ENCODE peak calls at places on chromosomes 3 and 15, in six cellular contexts. P is NB4; S is LNCaP clone FGC; K is OCI-LY7; G is CD4-positive, alpha-beta T cell; E is fibroblast of pulmonary artery. U is an unnamed sample.

GRCh38 chr15:93072440-93073394 is 16.3 kb downstream of the RGMA start:
- DNase-seq in P (peak), G (no peak), K (no peak), S (no peak), E (peak), U (peak)

GRCh38 chr3:115236496-115236895 is 89.4 kb upstream of the ZBTB20 start:
- DNase-seq in G (no peak), E (no peak), K (no peak), P (no peak), S (no peak), U (no peak)

GRCh38 chr3:123158899-123159390 is 42.8 kb upstream of the SEC22A start:
- DNase-seq in E (no peak), G (no peak), P (no peak), K (no peak), S (no peak), U (no peak)

GRCh38 chr15:26967719-26968269 is 3.2 kb upstream of the GABRG3 start:
- DNase-seq in G (no peak), E (no peak), S (no peak), P (no peak), K (no peak), U (peak)

GRCh38 chr15:77797270-77797669 is 164.6 kb upstream of the LINGO1 start:
- DNase-seq in K (peak), E (no peak), S (no peak), G (no peak), P (no peak), U (no peak)

GRCh38 chr3:160169139-160169830 is 55.9 kb upstream of the C3orf80 start:
- DNase-seq in G (no peak), S (no peak), E (peak), K (no peak), P (no peak), U (no peak)

GRCh38 chr15:90413411-90414379 is 25.7 kb downstream of the IQGAP1 start:
- DNase-seq in P (no peak), S (no peak), G (no peak), E (peak), K (no peak), U (no peak)

GRCh38 chr3:188874576-188874975 is 297.2 kb upstream of the TPRG1 start:
- DNase-seq in S (no peak), P (no peak), G (no peak), E (no peak), K (no peak), U (no peak)

GRCh38 chr3:150184426-150185071 is 213.9 kb upstream of the PFN2 start:
- DNase-seq in S (no peak), P (no peak), K (no peak), G (no peak), E (peak), U (no peak)

GRCh38 chr3:24519368-24520100 is 24.9 kb upstream of the THRB start:
- DNase-seq in S (no peak), P (no peak), K (no peak), G (no peak), E (no peak), U (no peak)

GRCh38 chr3:41683666-41684350 is 278.1 kb downstream of the ULK4 start:
- DNase-seq in G (no peak), P (no peak), E (no peak), K (no peak), S (no peak), U (no peak)

GRCh38 chr3:110711851-110712396 is 359.7 kb upstream of the NECTIN3 start:
- DNase-seq in S (no peak), G (no peak), K (no peak), E (no peak), P (no peak), U (no peak)

GRCh38 chr3:57911588-57911987 is 96.6 kb upstream of the FLNB start:
- DNase-seq in P (no peak), K (no peak), E (no peak), G (no peak), S (no peak), U (no peak)

GRCh38 chr15:36598529-36599177 is 19.2 kb downstream of the CDIN1 start:
- DNase-seq in E (peak), S (no peak), P (no peak), K (no peak), G (no peak), U (no peak)

GRCh38 chr3:85627899-85628298 is 669.1 kb downstream of the CADM2 start:
- DNase-seq in S (no peak), K (no peak), P (no peak), G (no peak), E (no peak), U (no peak)

GRCh38 chr3:163039636-163040035 is 1543.0 kb downstream of the OTOL1 start:
- DNase-seq in K (no peak), S (no peak), G (no peak), E (no peak), P (no peak), U (no peak)

GRCh38 chr3:25575001-25575400 is 89.7 kb downstream of the TOP2B start:
- DNase-seq in K (no peak), P (no peak), G (no peak), E (no peak), S (no peak), U (no peak)

GRCh38 chr3:183142199-183142598 is 20.3 kb downstream of the LAMP3 start:
- DNase-seq in S (no peak), G (no peak), K (no peak), P (no peak), E (peak), U (no peak)

GRCh38 chr3:42507252-42507651 is 4.8 kb downstream of the VIPR1 start:
- DNase-seq in G (no peak), K (no peak), S (peak), E (peak), P (peak), U (peak)

GRCh38 chr3:194577985-194578905 is 55.0 kb downstream of the TMEM44 start:
- DNase-seq in S (no peak), K (no peak), P (peak), E (peak), G (no peak), U (no peak)

GRCh38 chr15:60390231-60390630 is 7.6 kb downstream of the ANXA2 start:
- DNase-seq in K (no peak), P (no peak), S (no peak), E (no peak), G (no peak), U (no peak)

GRCh38 chr3:127629462-127630403 is 748 bp downstream of the PODXL2 start:
- DNase-seq in K (peak), S (no peak), E (no peak), G (peak), P (peak), U (no peak)

GRCh38 chr15:93289951-93290350 is 200.9 kb upstream of the RGMA start:
- DNase-seq in G (no peak), P (peak), E (no peak), S (no peak), K (no peak), U (no peak)

GRCh38 chr3:161208931-161209330 is 12.2 kb upstream of the NMD3 start:
- DNase-seq in S (no peak), G (no peak), E (no peak), P (peak), K (no peak), U (no peak)

GRCh38 chr15:71508081-71508682 is 302.2 kb upstream of the NR2E3 start:
- DNase-seq in S (no peak), E (no peak), K (no peak), G (no peak), P (no peak), U (no peak)

GRCh38 chr3:77065750-77066149 is 25.9 kb downstream of the ROBO2 start:
- DNase-seq in K (no peak), G (no peak), E (no peak), P (no peak), S (no peak), U (no peak)

GRCh38 chr15:68994149-68994548 is 20.3 kb upstream of the NOX5 start:
- DNase-seq in G (no peak), E (peak), K (no peak), S (no peak), P (no peak), U (no peak)

GRCh38 chr3:119662604-119663377 is 2.4 kb upstream of the POPDC2 start:
- DNase-seq in P (no peak), K (no peak), E (peak), G (no peak), S (peak), U (no peak)

GRCh38 chr3:27046346-27046745 is 322.8 kb downstream of the NEK10 start:
- DNase-seq in S (peak), K (no peak), G (no peak), E (no peak), P (no peak), U (no peak)

GRCh38 chr15:45921376-45921775 is 286.5 kb downstream of the SQOR start:
- DNase-seq in P (peak), K (no peak), E (peak), G (no peak), S (peak), U (no peak)

GRCh38 chr3:138365253-138365555 is 16.8 kb downstream of the MRAS start:
- DNase-seq in E (no peak), K (no peak), G (no peak), P (no peak), S (no peak), U (no peak)

GRCh38 chr3:179016979-179017670 is 54.5 kb downstream of the ZMAT3 start:
- DNase-seq in S (no peak), P (no peak), E (no peak), G (no peak), K (peak), U (no peak)

GRCh38 chr3:7517979-7518378 is 657.1 kb downstream of the GRM7 start:
- DNase-seq in K (no peak), S (no peak), P (no peak), E (no peak), G (no peak), U (no peak)

GRCh38 chr3:116059421-116060096 is 385.7 kb downstream of the LSAMP start:
- DNase-seq in G (no peak), K (no peak), P (no peak), S (no peak), E (peak), U (no peak)

GRCh38 chr3:194396561-194396896 is 2.5 kb downstream of the GP5 start:
- DNase-seq in P (no peak), E (no peak), K (no peak), G (no peak), S (no peak), U (no peak)

GRCh38 chr3:126394179-126394976 is at the start of gene CFAP100:
- DNase-seq in P (no peak), E (peak), K (no peak), G (no peak), S (no peak), U (peak)

GRCh38 chr3:124969963-124970722 is 35.6 kb upstream of the MUC13 start:
- DNase-seq in G (no peak), S (no peak), K (no peak), P (no peak), E (no peak), U (no peak)

GRCh38 chr3:59709702-59710555 is 660.1 kb upstream of the CFAP20DC start:
- DNase-seq in P (peak), E (no peak), S (no peak), G (no peak), K (no peak), U (no peak)

GRCh38 chr3:12808587-12808986 is 12.1 kb downstream of the CAND2 start:
- DNase-seq in E (no peak), K (no peak), S (no peak), P (no peak), G (no peak), U (no peak)

GRCh38 chr3:12809001-12809400 is 12.5 kb downstream of the CAND2 start:
- DNase-seq in P (no peak), G (no peak), K (no peak), S (no peak), E (no peak), U (no peak)

GRCh38 chr3:12810963-12811362 is 14.5 kb downstream of the CAND2 start:
- DNase-seq in G (no peak), S (no peak), P (no peak), K (no peak), E (no peak), U (no peak)

GRCh38 chr3:12809435-12809834 is 13.0 kb downstream of the CAND2 start:
- DNase-seq in E (no peak), S (no peak), G (no peak), P (no peak), K (no peak), U (no peak)

DNA sequence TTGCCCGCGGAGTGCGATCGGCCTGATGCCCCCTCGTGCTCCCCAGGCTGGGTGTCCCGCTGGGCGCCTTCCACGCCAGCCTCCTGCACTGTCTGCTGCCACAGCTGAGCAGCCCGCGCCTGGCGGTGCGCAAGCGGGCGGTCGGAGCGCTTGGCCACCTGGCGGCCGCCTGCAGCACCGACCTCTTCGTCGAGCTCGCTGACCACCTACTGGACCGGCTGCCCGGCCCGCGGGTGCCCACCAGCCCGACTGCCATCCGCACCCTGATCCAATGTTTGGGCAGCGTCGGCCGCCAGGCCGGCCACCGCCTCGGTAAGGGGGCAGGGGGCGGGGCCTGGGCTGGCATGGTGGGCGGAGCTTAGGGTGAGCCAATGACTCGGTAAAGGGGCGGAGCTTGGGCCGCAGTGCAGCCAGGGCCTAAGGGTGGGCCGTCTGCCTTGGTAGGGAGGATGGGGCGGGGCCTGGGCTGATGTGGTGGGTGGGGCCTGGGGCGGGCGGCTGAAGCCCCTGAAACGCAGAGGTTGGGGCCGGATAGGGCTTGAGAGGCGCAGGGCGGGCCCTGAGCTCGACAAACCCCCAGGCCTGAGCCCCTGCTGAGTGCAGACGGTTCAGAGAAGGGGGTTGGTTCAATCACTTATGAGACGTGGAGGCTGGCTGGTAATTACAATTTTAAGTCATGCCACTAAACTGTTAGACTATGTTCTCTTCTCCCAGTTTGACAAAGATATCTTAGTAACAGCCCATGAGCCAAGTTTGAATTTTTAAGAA is 13.7 kb downstream of the CAND2 start:
- DNase-seq in G (peak), E (peak), P (peak), S (no peak), K (peak), U (peak)
- TF ChIP-seq CTCF in G (peak), E (peak), P (peak), S (peak), K (peak), U (peak)

DNA sequence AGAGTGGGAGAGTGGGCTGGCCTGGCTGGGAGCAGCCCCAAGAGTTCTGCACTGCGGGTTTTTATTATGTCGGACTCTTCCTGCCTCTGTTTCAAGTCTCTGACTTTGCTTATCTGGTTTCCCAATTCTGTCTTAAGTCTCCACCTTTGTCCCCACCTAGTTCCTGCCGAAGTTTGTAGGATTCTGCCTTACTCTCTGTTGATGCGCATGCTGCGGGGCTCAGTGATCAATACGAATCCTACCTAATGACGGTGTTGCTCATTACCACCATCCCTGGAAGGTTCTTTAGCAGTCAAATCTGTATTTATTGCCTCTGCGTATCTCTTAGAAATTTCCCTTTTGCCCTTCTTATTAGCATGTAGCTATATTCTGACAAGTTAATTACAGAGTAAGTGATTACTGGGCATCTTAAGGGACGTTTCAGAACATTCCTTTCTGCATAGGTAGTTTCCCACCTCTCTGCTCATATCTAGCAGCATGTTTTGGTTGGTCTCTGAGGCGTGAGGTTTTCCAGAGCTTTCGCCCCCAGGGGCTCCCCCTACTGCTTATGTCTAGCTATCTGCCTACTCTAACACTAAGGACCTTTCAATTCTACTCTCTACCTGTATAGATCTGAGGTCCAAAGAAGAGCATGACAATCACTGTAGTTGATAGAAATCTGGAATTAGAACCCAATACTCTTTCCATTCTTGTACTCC is 236.0 kb upstream of the EIF1B start:
- DNase-seq in S (no peak), P (peak), K (no peak), G (no peak), E (no peak), U (no peak)
- TF ChIP-seq CTCF in S (no peak), P (peak), K (peak), G (no peak), E (peak), U (peak)

DNA sequence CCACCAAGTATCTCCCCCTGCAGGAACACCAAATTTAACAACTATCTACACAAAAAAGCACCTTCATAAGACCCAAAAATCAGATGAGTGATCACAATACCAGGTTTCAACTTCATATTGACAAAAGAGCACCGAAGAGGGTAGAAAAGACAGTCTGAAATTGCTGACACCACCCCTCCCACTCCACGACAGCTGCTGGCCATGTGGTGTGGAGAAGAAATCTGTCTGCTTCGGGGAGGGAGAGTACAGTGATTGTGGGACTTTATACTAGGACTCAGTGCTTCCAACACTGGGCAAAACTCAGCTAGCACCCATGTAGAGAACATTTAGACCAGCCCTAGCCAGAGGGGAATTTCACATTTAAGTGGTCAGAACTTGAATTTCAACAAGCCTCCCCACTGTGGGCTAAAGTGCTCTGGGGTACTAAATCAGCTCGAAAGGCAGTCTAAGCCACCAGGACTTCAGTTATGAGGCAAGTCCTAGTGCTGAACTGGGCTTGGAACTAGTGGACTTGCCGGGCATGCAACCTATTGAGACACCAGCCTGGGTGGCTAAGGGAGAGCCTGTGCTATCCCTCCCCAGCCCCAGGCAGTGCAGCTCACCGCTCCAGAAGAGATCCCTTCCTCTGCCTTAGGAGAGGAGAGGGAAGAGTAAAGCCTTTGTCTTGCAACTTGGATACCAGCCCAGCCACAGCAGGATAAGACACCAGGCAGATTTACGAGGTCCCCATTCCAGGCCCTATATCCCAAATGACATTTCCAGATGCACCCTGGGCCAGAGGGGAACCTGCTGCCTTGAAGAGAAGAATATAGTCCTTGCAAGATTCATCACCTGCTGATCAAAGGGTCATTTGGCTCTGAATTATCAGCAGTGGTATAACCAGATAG is 44.6 kb upstream of the POU1F1 start:
- DNase-seq in P (no peak), G (no peak), E (no peak), S (no peak), K (no peak), U (no peak)
- TF ChIP-seq CTCF in P (no peak), G (no peak), E (no peak), S (no peak), K (no peak), U (no peak)

DNA sequence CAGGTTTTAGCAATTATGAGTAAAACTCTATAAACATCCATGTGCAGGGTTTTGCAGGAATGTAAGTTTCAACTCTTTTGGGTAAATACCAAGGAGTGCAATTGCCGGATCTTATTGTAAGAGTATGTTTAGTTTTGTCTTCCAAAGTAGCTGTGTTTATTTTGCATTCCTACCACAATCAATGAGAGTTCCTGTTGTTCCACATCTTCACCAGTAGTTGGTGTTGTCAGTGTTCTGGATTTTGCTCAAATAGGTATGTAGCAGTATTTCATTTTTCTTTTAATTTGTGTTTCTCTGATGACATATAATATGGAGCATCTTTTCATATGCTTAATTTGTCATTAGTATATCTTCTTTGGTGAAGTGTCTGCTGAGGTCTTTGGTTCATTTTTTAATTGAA is 185.1 kb upstream of the GALNT15 start:
- DNase-seq in G (no peak), K (peak), E (peak), P (no peak), S (no peak), U (no peak)
- TF ChIP-seq CTCF in G (no peak), K (peak), E (peak), P (peak), S (peak), U (peak)

DNA sequence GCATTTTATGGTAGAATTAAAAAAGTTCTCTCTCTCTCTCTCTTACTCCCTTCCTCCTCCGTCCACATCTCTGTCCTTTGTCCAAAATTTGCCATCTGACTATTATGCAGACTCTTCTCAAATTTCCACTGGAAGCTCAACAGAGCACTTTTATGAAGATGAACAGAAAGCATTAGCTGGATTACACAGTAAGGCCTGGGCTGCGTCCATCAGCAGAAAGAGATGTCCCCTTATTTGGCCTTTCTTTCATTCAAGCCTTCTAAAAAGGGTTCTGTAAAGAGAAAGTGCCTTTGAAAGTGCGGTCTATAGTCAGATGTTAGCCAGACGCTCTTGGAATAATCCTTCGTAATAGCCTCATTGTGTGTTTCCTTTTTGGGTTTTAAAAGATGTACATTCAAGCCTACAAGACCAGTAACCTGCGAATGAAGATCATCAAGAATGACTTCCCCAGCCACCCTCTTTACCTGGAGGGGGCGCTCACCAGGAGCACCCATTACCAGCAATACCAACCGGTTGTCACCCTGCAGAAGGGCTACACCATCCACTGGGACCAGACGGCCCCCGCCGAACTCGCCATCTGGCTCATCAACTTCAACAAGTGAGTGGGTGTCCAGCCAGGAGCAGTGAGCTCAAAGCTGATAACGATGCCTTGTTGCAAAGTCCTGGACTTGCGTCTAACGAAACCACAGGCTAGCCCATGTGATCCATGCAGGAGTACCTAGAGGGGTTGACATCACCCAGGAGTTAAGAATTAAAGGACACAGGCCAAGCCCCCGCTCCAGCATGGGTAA is 53.1 kb downstream of the MESD start:
- DNase-seq in P (no peak), E (no peak), K (no peak), S (no peak), G (no peak), U (no peak)
- TF ChIP-seq CTCF in P (no peak), E (no peak), K (no peak), S (no peak), G (no peak), U (no peak)